ENCODE peak calls at places on chromosomes 4 and X, in seven cellular contexts. W is HCT116, R is breast epithelium, S is GM23338, V is K562, K is SK-N-SH, B is Panc1. Y is an unnamed sample.

GRCh38 chr4:185716008-185716976 is 95.7 kb downstream of the SORBS2 start:
- DNase-seq in W (no peak), R (no peak), S (no peak), V (no peak), K (peak; percentile 40), B (no peak), Y (no peak)

GRCh38 chr4:140800686-140801085 is 44.5 kb upstream of the TBC1D9 start:
- DNase-seq in W (no peak), R (no peak), S (no peak), V (no peak), K (no peak), B (no peak), Y (no peak)

GRCh38 chrX:50913520-50913919 is 3.0 kb downstream of the BMP15 start:
- DNase-seq in W (no peak), R (no peak), S (no peak), V (no peak), K (no peak), B (no peak), Y (no peak)

GRCh38 chr4:95599777-95600436 is 51.1 kb upstream of the UNC5C start:
- DNase-seq in W (no peak), R (no peak), S (no peak), V (no peak), K (no peak), B (no peak), Y (no peak)

GRCh38 chr4:1793496-1793840 is 375 bp downstream of the FGFR3 start:
- DNase-seq in W (no peak), R (no peak), S (peak; percentile 55), V (peak; percentile 71), K (peak; percentile 83), B (no peak), Y (peak; percentile 37)

GRCh38 chr4:113760852-113761681 is 471 bp downstream of the CAMK2D start:
- DNase-seq in W (no peak), R (peak; percentile 66), S (peak; percentile 78), V (no peak), K (peak; percentile 81), B (no peak), Y (peak; percentile 67)

GRCh38 chr4:125620066-125620850 is 305.5 kb downstream of the FAT4 start:
- DNase-seq in W (no peak), R (no peak), S (no peak), V (no peak), K (no peak), B (no peak), Y (no peak)

GRCh38 chr4:185464184-185464583 is 7.3 kb downstream of the CCDC110 start:
- DNase-seq in W (no peak), R (no peak), S (peak; percentile 63), V (no peak), K (no peak), B (no peak), Y (no peak)

DNA sequence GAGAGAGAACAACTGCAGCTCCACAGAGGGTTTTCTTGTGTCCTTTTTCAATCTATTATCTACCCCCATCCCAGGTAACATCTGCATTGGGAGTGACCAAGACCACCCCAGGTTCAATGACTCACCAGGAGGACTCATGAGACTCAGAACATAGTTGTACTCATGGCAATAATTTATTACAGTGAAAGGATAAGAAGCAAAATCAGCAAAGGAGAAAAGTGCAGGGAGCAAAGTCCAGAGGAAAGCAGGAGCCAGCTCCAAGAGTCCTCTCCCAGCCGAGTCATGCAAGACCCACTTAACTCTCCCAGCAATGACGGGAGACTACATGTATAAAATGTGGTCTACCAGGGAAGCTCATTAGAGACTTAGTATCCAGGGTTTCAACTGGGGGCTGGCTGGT is 129.5 kb upstream of the RBPJ start:
- DNase-seq in W (no peak), R (no peak), S (no peak), V (no peak), K (no peak), B (no peak), Y (no peak)
- TF ChIP-seq POLR2AphosphoS5 in W (no peak), R (no peak), S (no peak), V (no peak), K (no peak), B (no peak), Y (no peak)

DNA sequence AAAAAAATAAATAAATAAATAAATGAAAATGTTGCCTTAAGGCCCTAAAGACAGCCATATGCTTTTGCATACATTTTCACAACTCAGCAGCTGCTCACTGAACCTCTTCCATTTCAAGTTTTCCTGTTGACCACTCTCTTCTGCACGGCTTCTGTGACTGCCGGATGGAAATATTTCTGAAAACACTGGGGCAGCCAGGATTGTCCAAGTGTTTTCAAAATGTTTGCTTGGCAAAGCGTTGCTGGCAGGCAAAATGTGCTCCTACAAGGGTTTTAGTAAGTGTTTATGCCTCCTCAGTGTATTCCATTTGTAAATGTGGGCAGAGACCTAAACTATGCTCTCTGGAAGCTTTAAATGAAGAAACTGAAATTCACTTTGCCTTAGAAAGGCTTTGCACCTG is 208.1 kb upstream of the IL1RAPL1 start:
- DNase-seq in W (no peak), R (no peak), S (no peak), V (no peak), K (no peak), B (no peak), Y (no peak)
- TF ChIP-seq CTCF in W (no peak), R (no peak), S (no peak), V (no peak), K (no peak), B (no peak), Y (no peak)

DNA sequence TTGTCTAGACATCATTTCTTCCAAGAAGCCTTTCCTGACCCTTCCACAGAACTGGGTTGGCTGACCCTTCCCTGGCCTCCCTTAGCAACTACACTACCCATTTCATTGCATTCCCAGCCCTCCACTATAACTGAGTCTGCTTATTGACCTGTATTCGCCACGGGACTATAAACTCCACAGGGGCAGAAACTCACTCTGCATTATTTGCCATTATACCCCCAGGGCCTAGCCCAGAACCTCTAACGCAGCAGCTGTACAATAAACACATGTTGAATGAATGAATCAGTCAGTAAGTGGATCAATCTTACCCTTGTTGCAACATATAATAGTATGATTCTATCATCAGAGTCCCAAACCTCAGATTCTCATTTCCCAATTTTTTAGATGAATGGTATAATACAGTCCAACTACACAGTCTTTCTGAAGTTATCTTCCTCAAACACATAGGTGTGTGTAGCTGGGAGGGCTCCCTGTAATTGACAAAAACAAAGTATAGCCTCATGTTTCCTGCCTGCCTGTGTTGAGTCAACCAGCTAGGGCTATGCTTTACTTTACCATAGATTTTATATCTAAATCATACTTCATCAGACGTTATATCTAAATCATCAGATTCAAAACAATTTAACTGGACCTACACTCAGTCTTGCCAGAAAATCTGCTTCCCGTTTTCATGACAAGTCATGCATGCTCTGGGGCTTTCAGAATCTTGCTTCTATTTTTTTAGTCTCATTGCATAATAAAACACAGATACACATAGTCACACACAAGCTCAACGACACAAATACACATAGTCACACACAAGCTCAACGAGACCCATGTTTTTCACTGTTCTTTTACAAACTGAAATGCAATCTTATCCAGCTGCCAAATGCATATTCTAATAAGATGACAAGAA is 209.2 kb downstream of the CHIC2 start:
- DNase-seq in W (no peak), R (no peak), S (no peak), V (no peak), K (no peak), B (no peak), Y (no peak)
- TF ChIP-seq POLR2AphosphoS5 in W (no peak), R (no peak), S (no peak), V (no peak), K (no peak), B (no peak), Y (no peak)

GRCh38 chr4:52943644-52944043 is 81.5 kb downstream of the RASL11B start:
- DNase-seq in W (no peak), R (no peak), S (no peak), V (no peak), K (no peak), B (no peak), Y (no peak)

GRCh38 chr4:52946811-52947210 is 84.7 kb downstream of the RASL11B start:
- DNase-seq in W (no peak), R (no peak), S (no peak), V (no peak), K (no peak), B (no peak), Y (no peak)

GRCh38 chr4:52945982-52946381 is 83.9 kb downstream of the RASL11B start:
- DNase-seq in W (no peak), R (no peak), S (no peak), V (no peak), K (no peak), B (no peak), Y (no peak)

GRCh38 chr4:52947691-52948397 is 85.7 kb downstream of the RASL11B start:
- DNase-seq in W (no peak), R (no peak), S (no peak), V (no peak), K (no peak), B (no peak), Y (no peak)

DNA sequence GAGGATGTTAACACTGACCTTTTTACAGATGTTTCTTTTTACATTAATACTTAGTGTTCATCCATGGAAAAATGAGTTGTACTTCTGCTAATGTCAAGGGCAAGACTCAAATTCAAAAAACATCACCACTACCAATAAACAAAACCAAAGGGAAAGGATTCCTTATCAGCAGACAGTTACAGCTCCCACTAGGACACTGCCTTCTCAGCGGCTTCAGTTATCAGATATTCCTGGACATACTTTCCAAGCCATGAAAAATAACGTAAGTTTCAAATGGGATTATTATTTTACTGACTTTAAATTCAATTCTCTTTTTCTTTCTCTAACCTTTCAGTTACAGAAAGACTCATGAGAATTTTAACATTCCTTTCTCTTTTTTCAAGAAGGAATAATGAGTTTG is 83.4 kb downstream of the RASL11B start:
- DNase-seq in W (no peak), R (no peak), S (no peak), V (peak; percentile 16), K (no peak), B (no peak), Y (no peak)
- TF ChIP-seq CTCF in W (no peak), R (no peak), S (no peak), V (no peak), K (no peak), B (no peak), Y (no peak)

GRCh38 chr4:57424231-57424897 is 314.2 kb upstream of the IGFBP7 start:
- DNase-seq in W (no peak), R (no peak), S (no peak), V (no peak), K (no peak), B (no peak), Y (no peak)
- TF ChIP-seq POLR2AphosphoS5 in W (no peak), R (no peak), S (no peak), V (no peak), K (no peak), B (no peak), Y (no peak)

GRCh38 chr4:3293410-3294391 is 880 bp downstream of the RGS12 start:
- DNase-seq in W (no peak), R (peak; percentile 47), S (no peak), V (no peak), K (no peak), B (no peak), Y (no peak)
- TF ChIP-seq CTCF in W (no peak), R (no peak), S (no peak), V (no peak), K (no peak), B (no peak), Y (no peak)

Y was measured in prostate gland.